ENCODE peak calls at places on chromosomes 6 and 20, in seven cellular contexts. Q, T, S, W, O, A and B are unnamed samples.

GRCh38 chr6:71444222-71444621 is 155.6 kb downstream of the OGFRL1 start:
- DNase-seq in Q (no peak), T (no peak), S (no peak), W (no peak), O (no peak), A (no peak), B (no peak)

GRCh38 chr20:43430265-43430664 is 27.4 kb upstream of the SRSF6 start:
- DNase-seq in Q (no peak), T (no peak), S (no peak), W (no peak), O (no peak), A (no peak), B (no peak)

GRCh38 chr6:9717568-9717967 is 697.3 kb downstream of the TFAP2A start:
- DNase-seq in Q (no peak), T (no peak), S (no peak), W (no peak), O (no peak), A (no peak), B (no peak)

GRCh38 chr20:61803903-61804804 is 261.5 kb downstream of the TAF4 start:
- DNase-seq in Q (peak; percentile 10), T (peak; percentile 45), S (no peak), W (no peak), O (no peak), A (no peak), B (peak; percentile 10)

GRCh38 chr20:41508335-41508734 is 109.8 kb downstream of the CHD6 start:
- DNase-seq in Q (no peak), T (no peak), S (no peak), W (no peak), O (no peak), A (no peak), B (no peak)

GRCh38 chr6:143744593-143745151 is 66.9 kb downstream of the PHACTR2 start:
- DNase-seq in Q (peak; percentile 39), T (no peak), S (no peak), W (no peak), O (no peak), A (no peak), B (no peak)

GRCh38 chr6:53922571-53922981 is 127.8 kb downstream of the LRRC1 start:
- DNase-seq in Q (no peak), T (peak; percentile 82), S (no peak), W (no peak), O (no peak), A (no peak), B (peak; percentile 33)

GRCh38 chr6:139443226-139444112 is 69.0 kb upstream of the CITED2 start:
- DNase-seq in Q (peak; percentile 35), T (no peak), S (no peak), W (no peak), O (peak; percentile 59), A (no peak), B (peak; percentile 58)

GRCh38 chr6:150940951-150941350 is 75.4 kb downstream of the MTHFD1L start:
- DNase-seq in Q (peak; percentile 97), T (no peak), S (no peak), W (no peak), O (no peak), A (no peak), B (peak; percentile 86)

GRCh38 chr6:136510299-136510698 is 39.9 kb downstream of the MAP7 start:
- DNase-seq in Q (no peak), T (no peak), S (no peak), W (no peak), O (no peak), A (no peak), B (no peak)

GRCh38 chr6:154937306-154938244 is 57.5 kb upstream of the TIAM2 start:
- DNase-seq in Q (peak; percentile 17), T (peak; percentile 85), S (no peak), W (no peak), O (no peak), A (no peak), B (no peak)

GRCh38 chr20:11549172-11550117 is 368.2 kb upstream of the BTBD3 start:
- DNase-seq in Q (no peak), T (no peak), S (no peak), W (no peak), O (no peak), A (no peak), B (no peak)

GRCh38 chr6:43608310-43608763 is 20.7 kb downstream of the GTPBP2 start:
- DNase-seq in Q (peak; percentile 88), T (peak; percentile 72), S (no peak), W (peak; percentile 71), O (peak; percentile 88), A (peak; percentile 56), B (peak; percentile 85)

GRCh38 chr20:8398289-8399051 is 266.4 kb downstream of the PLCB1 start:
- DNase-seq in Q (no peak), T (no peak), S (no peak), W (no peak), O (no peak), A (no peak), B (no peak)

GRCh38 chr20:8401491-8401890 is 269.4 kb downstream of the PLCB1 start:
- DNase-seq in Q (peak; percentile 16), T (no peak), S (no peak), W (no peak), O (no peak), A (no peak), B (peak; percentile 47)

GRCh38 chr20:8399963-8400362 is 267.9 kb downstream of the PLCB1 start:
- DNase-seq in Q (no peak), T (no peak), S (no peak), W (no peak), O (no peak), A (no peak), B (no peak)

GRCh38 chr20:8402798-8403197 is 270.7 kb downstream of the PLCB1 start:
- DNase-seq in Q (no peak), T (no peak), S (no peak), W (no peak), O (no peak), A (no peak), B (no peak)

DNA sequence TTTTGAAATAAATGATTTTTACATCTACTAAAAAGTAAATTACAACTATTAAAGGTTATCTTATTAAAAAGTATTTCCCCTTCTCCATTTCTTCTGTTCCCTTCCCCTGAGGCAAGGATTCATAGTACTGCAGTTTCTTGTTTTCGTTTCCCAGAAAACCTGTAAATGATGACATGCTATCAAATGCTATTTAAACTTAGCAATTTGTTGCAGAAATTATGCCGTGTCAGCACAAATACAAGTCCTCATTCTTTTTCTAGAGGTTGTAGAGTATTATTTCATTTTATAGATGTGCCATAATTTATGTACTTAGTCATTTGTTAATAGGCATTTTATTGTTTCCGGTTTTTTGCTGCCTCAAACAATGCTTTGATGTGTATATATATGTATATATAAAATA is 268.4 kb downstream of the PLCB1 start:
- DNase-seq in Q (no peak), T (no peak), S (no peak), W (no peak), O (no peak), A (no peak), B (no peak)
- H3K4me3 ChIP-seq in Q (no peak overlapping the region), T (no peak overlapping the region), S (no peak overlapping the region), W (no peak overlapping the region), O (no peak overlapping the region), A (no peak overlapping the region), B (no peak overlapping the region)

GRCh38 chr6:44645276-44645675 is 257.8 kb downstream of the CDC5L start:
- DNase-seq in Q (no peak), T (peak; percentile 8), S (no peak), W (no peak), O (peak; percentile 23), A (no peak), B (no peak)
- TF ChIP-seq CTCF in Q (no peak), T (peak; percentile 17), S (no peak), W (no peak), O (peak; percentile 37), A (no peak), B (peak; percentile 23)

GRCh38 chr6:7144810-7145209 is 37.0 kb downstream of the RREB1 start:
- DNase-seq in Q (no peak), T (no peak), S (no peak), W (no peak), O (peak; percentile 39), A (no peak), B (peak; percentile 51)

GRCh38 chr6:7147051-7147671 is 39.4 kb downstream of the RREB1 start:
- DNase-seq in Q (no peak), T (peak; percentile 85), S (no peak), W (no peak), O (peak; percentile 71), A (no peak), B (no peak)

GRCh38 chr6:7145269-7146078 is 37.7 kb downstream of the RREB1 start:
- DNase-seq in Q (no peak), T (peak; percentile 39), S (no peak), W (no peak), O (no peak), A (no peak), B (no peak)

GRCh38 chr6:7148100-7148822 is 40.5 kb downstream of the RREB1 start:
- DNase-seq in Q (peak; percentile 85), T (no peak), S (no peak), W (no peak), O (peak; percentile 34), A (no peak), B (no peak)

GRCh38 chr6:7146079-7146828 is 38.5 kb downstream of the RREB1 start:
- DNase-seq in Q (peak; percentile 69), T (peak; percentile 69), S (no peak), W (peak; percentile 81), O (peak; percentile 70), A (peak; percentile 43), B (peak; percentile 55)
- H3K4me3 ChIP-seq in Q (no peak overlapping the region), T (no peak overlapping the region), S (peak overlapping the region; percentile 50), W (peak overlapping the region; percentile 1), O (no peak overlapping the region), A (peak overlapping the region; percentile 23), B (no peak overlapping the region)

GRCh38 chr6:168922436-168922835 is 331.2 kb downstream of the THBS2 start:
- DNase-seq in Q (no peak), T (no peak), S (no peak), W (no peak), O (no peak), A (no peak), B (no peak)

GRCh38 chr6:168920289-168920688 is 333.4 kb downstream of the THBS2 start:
- DNase-seq in Q (no peak), T (no peak), S (no peak), W (no peak), O (no peak), A (no peak), B (no peak)

GRCh38 chr6:168923171-168923570 is 330.5 kb downstream of the THBS2 start:
- DNase-seq in Q (no peak), T (no peak), S (no peak), W (no peak), O (no peak), A (no peak), B (no peak)

GRCh38 chr6:168916576-168917207 is 337.0 kb downstream of the THBS2 start:
- DNase-seq in Q (peak; percentile 25), T (peak; percentile 28), S (peak; percentile 38), W (peak; percentile 29), O (no peak), A (peak; percentile 53), B (peak; percentile 28)

DNA sequence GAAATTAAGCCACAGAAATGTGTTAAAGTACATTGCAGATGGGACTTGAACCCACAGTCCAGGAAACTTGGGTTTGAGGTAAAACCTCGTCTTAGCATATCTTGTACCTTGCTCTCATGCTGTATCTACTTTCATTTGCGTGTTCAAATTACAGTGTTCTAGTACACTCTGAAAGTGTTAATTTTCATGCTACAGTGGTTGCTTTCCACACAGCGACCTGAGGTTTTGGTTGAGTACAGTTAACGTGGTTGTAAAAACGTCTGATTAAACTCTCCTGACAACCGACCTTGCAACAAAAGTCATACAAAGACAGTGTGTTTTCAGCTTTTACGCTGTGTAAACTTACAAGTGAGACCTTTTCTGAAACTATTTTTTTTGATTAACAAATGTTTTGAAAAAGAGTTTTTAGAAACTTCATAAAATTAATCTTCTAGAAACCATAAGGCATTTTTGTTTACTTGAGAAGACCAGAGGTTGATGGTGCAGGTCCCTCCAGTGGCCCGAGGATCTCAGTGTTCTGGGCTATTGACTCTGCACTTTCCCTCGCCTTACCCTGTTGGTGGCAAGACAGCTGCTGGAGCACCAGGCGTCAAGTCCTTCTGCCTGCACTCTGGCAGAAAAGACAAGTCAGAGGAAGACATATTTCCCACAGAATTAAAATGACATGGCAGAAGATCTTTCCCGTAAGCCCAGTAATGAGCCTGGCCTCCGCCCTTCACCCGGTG is 334.0 kb downstream of the THBS2 start:
- DNase-seq in Q (no peak), T (no peak), S (no peak), W (no peak), O (no peak), A (no peak), B (peak; percentile 16)
- TF ChIP-seq CTCF in Q (no peak), T (no peak), S (no peak), W (no peak), O (no peak), A (no peak), B (no peak)